ENCODE peak calls at places on chromosomes 3 and 15, in four cellular contexts. Q is lower leg skin, D is A549, V is ovary. T is an unnamed sample.

GRCh38 chr3:184443364-184443763 is 63.5 kb downstream of the CHRD start:
- DNase-seq in D (no peak), V (no peak), Q (no peak), T (no peak)

GRCh38 chr3:9270704-9271103 is 21.3 kb upstream of the SRGAP3 start:
- DNase-seq in D (no peak), V (no peak), Q (no peak), T (no peak)

GRCh38 chr3:16456784-16457415 is 56.6 kb downstream of the RFTN1 start:
- DNase-seq in D (peak; percentile 37), V (no peak), Q (no peak), T (no peak)

GRCh38 chr3:115245899-115246298 is 98.8 kb upstream of the ZBTB20 start:
- DNase-seq in Q (no peak), D (no peak), V (no peak), T (no peak)

GRCh38 chr3:133494469-133494868 is 79.0 kb upstream of the CDV3 start:
- DNase-seq in V (no peak), D (peak; percentile 29), Q (no peak), T (no peak)

GRCh38 chr3:114709102-114709501 is 415.3 kb downstream of the TIGIT start:
- DNase-seq in V (no peak), Q (no peak), D (no peak), T (no peak)

GRCh38 chr15:83436513-83437158 is 10.5 kb upstream of the SH3GL3 start:
- DNase-seq in Q (no peak), V (no peak), D (peak; percentile 63), T (no peak)

GRCh38 chr3:63580151-63580550 is 72.3 kb upstream of the SNTN start:
- DNase-seq in V (no peak), D (no peak), Q (no peak), T (no peak)

GRCh38 chr3:21417991-21418390 is 333.0 kb downstream of the ZNF385D start:
- DNase-seq in Q (no peak), V (no peak), D (no peak), T (no peak)

GRCh38 chr3:107367353-107367752 is 9.9 kb upstream of the CCDC54 start:
- DNase-seq in V (peak; percentile 9), D (peak; percentile 62), Q (no peak), T (no peak)

GRCh38 chr3:168047190-168047795 is 48.4 kb downstream of the GOLIM4 start:
- DNase-seq in Q (no peak), V (no peak), D (peak; percentile 74), T (no peak)

GRCh38 chr3:171506743-171507319 is 46.6 kb upstream of the TNIK start:
- DNase-seq in D (no peak), Q (no peak), V (no peak), T (no peak)

GRCh38 chr3:27521179-27521871 is 37.1 kb upstream of the SLC4A7 start:
- DNase-seq in D (peak; percentile 93), V (no peak), Q (peak; percentile 67), T (no peak)

GRCh38 chr15:22904736-22905135 is 66.3 kb downstream of the NIPA2 start:
- DNase-seq in Q (no peak), D (no peak), V (no peak), T (no peak)

GRCh38 chr15:98647774-98648653 is at the start of gene IGF1R:
- DNase-seq in V (peak; percentile 95), Q (peak; percentile 74), D (peak; percentile 92), T (peak; percentile 75)
- TF ChIP-seq POLR2A in V (peak; percentile 29), Q (no peak), D (no peak), T (no peak)

GRCh38 chr15:32029862-32030781 is at the start of gene CHRNA7:
- DNase-seq in V (peak; percentile 73), Q (no peak), D (peak; percentile 63), T (peak; percentile 46)
- TF ChIP-seq POLR2A in V (no peak), Q (no peak), D (peak; percentile 88), T (no peak)

GRCh38 chr3:186626254-186626847 is 13.5 kb downstream of the AHSG start:
- DNase-seq in D (no peak), V (no peak), Q (no peak), T (no peak)
- TF ChIP-seq POLR2A in D (no peak), V (no peak), Q (no peak), T (no peak)

GRCh38 chr3:196541684-196542445 is 26.5 kb downstream of the WDR53 start:
- DNase-seq in D (no peak), Q (no peak), V (no peak), T (no peak)
- TF ChIP-seq POLR2A in D (no peak), Q (no peak), V (no peak), T (no peak)

GRCh38 chr3:67765575-67765974 is 111.2 kb upstream of the SUCLG2 start:
- DNase-seq in V (no peak), Q (no peak), D (no peak), T (no peak)
- TF ChIP-seq POLR2A in V (no peak), Q (no peak), D (no peak), T (no peak)

DNA sequence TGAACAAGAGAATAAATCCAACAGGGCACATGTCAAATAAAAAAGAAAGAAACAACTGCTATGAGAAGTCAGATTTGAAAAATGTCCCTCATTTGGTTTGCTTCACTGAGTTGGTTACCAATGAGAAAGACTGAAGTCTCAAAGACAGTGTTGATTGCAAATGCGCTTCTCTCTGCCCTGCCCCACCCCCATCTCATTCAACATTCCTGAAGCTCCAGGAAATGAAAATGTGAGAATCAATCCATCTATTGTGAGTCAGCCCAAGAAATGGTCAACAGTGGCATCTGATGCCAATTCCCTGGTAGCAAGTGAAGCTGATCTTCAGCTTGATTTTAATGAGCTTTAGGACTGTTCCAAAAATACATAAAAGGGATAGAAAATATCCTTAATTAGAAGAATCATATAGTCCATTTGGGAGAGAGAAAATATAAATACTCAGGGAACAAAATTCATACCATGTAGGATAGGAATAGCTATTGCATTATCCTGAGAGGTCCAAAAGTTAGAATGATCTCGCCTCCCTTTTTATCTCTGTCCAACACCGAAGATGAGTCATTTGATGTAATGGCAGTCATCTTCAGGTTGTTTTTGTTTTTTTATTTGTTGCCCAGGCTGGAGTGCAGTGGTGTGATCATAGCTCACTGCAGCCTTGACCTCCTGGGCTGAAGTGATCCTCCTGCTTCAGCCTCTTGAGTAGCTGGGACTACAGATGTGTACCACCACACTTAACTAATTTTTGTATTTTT is 200.3 kb upstream of the UMPS start:
- DNase-seq in D (peak; percentile 25), V (no peak), Q (no peak), T (no peak)
- TF ChIP-seq POLR2A in D (no peak), V (no peak), Q (no peak), T (no peak)

DNA sequence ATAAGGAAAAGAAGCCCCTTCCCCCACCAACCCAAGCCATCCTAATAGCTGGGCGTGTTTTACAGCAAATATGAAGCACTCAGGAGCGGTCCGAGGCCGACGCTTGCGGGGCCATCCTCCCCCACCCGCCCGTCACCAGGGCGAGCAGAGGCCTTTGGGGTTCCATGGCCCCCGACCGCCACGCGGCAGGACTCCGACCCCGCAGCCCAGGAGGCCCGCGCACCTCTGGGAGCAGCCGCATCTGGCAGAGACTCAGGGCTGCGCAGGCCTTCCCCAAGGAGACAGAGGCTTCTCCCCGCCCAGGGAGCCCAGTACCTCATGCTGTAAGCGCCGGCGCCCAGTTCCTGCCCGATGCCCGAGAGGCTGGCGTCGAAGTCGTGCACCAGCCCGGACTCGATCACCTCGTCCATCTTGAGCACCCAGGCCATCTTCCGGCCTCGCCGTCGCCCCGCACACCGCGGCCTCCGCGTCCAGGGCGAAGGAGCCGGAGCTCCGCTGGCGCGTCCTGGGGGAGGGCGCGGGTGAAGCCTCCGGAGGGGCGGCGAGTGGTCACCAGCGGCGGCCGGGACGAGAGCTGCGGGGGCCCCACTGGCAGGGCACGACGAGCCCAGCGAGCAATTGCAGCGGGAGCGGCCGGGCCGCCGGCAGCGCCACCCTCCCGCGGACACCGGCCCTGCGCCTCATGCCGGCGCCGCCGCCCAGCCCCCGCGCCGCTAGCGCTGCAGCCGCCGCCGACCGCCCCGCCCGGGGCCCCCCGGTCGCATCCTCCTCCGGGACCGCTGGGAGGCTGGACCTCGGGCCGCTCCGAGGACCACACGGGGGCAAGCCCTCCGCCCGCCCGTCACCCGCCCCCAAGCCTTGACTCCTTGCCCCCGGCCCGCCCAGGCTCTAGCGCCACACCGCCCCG is 531 bp downstream of the UBP1 start:
- DNase-seq in Q (peak; percentile 34), D (peak; percentile 54), V (peak; percentile 68), T (peak; percentile 16)
- TF ChIP-seq POLR2A in Q (no peak), D (no peak), V (no peak), T (peak; percentile 71)

GRCh38 chr15:30904812-30905211 is 1.1 kb downstream of the FAN1 start:
- DNase-seq in D (no peak), V (no peak), Q (no peak), T (no peak)

GRCh38 chr15:30901889-30902288 is 1.8 kb upstream of the FAN1 start:
- DNase-seq in Q (no peak), V (no peak), D (no peak), T (no peak)

GRCh38 chr15:30906366-30906765 is 2.7 kb downstream of the FAN1 start:
- DNase-seq in V (no peak), D (no peak), Q (peak; percentile 36), T (no peak)

GRCh38 chr15:30905821-30906220 is 2.1 kb downstream of the FAN1 start:
- DNase-seq in Q (no peak), V (no peak), D (no peak), T (no peak)

DNA sequence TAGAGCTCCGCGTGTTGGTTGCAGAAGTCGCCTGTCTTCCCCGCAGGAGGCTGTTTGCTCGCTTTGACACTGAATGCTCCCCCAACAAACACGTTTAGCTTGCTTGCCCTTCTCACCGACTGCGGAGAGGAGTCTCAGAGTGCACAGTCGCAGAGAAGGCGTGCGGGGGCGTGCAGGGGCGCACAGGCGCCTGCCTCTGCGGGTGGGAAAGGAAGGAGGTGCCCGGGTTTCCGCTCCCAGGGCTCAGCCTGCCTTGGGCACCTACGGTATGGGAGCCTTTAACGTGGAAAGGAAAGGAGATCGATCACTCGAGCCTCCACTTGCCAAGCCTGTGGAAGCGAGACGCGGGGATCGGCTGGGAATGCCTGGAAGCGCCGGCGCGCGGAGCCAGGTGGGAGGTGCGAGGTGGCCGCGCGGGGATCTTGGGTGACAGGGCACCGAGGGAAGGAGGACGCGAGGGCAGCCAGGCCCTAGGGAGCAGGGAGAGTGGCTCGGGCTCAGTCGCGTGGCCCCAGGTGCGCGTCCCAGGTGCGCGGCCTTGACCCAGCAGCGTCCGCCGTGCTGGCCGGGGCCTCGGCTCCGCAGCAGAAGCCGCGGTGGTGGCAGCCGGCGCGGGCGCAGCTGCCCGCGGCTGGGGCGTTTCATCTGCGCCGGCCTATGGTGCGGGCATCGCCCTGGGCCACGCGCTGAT is at the start of gene FAN1:
- DNase-seq in Q (peak; percentile 85), D (peak; percentile 92), V (peak; percentile 81), T (peak; percentile 72)
- TF ChIP-seq POLR2A in Q (no peak), D (peak; percentile 84), V (peak; percentile 62), T (peak; percentile 64)